ENCODE peak calls at places on chromosome 16, in six cellular contexts. One of them, this sample, is unnamed.

GRCh38 chr16:10181196-10182162 is 749 bp downstream of the GRIN2A start:
- DNase-seq in stimulated activated naive B cell treated with anti-CD40 and anti-IgM and Interleukin-4, amounts not matched to agents 10 μg/mL and 1 μg/mL and 100 μg/mL, for 72 hours: peak
- DNase-seq in cardiac fibroblast: peak
- DNase-seq in esophagus squamous epithelium: no peak
- DNase-seq in renal cortical epithelial cell: peak
- DNase-seq in RWPE1: peak
- DNase-seq in this sample: no peak

GRCh38 chr16:87303431-87303930 is 13.7 kb downstream of the C16orf95 start:
- DNase-seq in stimulated activated naive B cell treated with anti-CD40 and anti-IgM and Interleukin-4, amounts not matched to agents 10 μg/mL and 1 μg/mL and 100 μg/mL, for 72 hours: no peak
- DNase-seq in cardiac fibroblast: peak
- DNase-seq in esophagus squamous epithelium: no peak
- DNase-seq in renal cortical epithelial cell: peak
- DNase-seq in RWPE1: no peak
- DNase-seq in this sample: no peak

GRCh38 chr16:2475413-2476344 is 752 bp downstream of the TBC1D24 start:
- DNase-seq in stimulated activated naive B cell treated with anti-CD40 and anti-IgM and Interleukin-4, amounts not matched to agents 10 μg/mL and 1 μg/mL and 100 μg/mL, for 72 hours: no peak
- DNase-seq in cardiac fibroblast: no peak
- DNase-seq in esophagus squamous epithelium: no peak
- DNase-seq in renal cortical epithelial cell: no peak
- DNase-seq in RWPE1: no peak
- DNase-seq in this sample: no peak

GRCh38 chr16:57446530-57447141 is 549 bp downstream of the CIAPIN1 start:
- DNase-seq in stimulated activated naive B cell treated with anti-CD40 and anti-IgM and Interleukin-4, amounts not matched to agents 10 μg/mL and 1 μg/mL and 100 μg/mL, for 72 hours: peak
- DNase-seq in cardiac fibroblast: peak
- DNase-seq in esophagus squamous epithelium: no peak
- DNase-seq in renal cortical epithelial cell: peak
- DNase-seq in RWPE1: peak
- DNase-seq in this sample: no peak

GRCh38 chr16:84579936-84580335 is 37.9 kb downstream of the COTL1 start:
- DNase-seq in stimulated activated naive B cell treated with anti-CD40 and anti-IgM and Interleukin-4, amounts not matched to agents 10 μg/mL and 1 μg/mL and 100 μg/mL, for 72 hours: no peak
- DNase-seq in cardiac fibroblast: no peak
- DNase-seq in esophagus squamous epithelium: no peak
- DNase-seq in renal cortical epithelial cell: peak
- DNase-seq in RWPE1: no peak
- DNase-seq in this sample: no peak

GRCh38 chr16:46632778-46633733 is 11.9 kb upstream of the SHCBP1 start:
- DNase-seq in stimulated activated naive B cell treated with anti-CD40 and anti-IgM and Interleukin-4, amounts not matched to agents 10 μg/mL and 1 μg/mL and 100 μg/mL, for 72 hours: no peak
- DNase-seq in cardiac fibroblast: no peak
- DNase-seq in esophagus squamous epithelium: no peak
- DNase-seq in renal cortical epithelial cell: no peak
- DNase-seq in RWPE1: no peak
- DNase-seq in this sample: no peak

GRCh38 chr16:56401482-56401881 is 23.9 kb downstream of the AMFR start:
- DNase-seq in stimulated activated naive B cell treated with anti-CD40 and anti-IgM and Interleukin-4, amounts not matched to agents 10 μg/mL and 1 μg/mL and 100 μg/mL, for 72 hours: no peak
- DNase-seq in cardiac fibroblast: no peak
- DNase-seq in esophagus squamous epithelium: no peak
- DNase-seq in renal cortical epithelial cell: no peak
- DNase-seq in RWPE1: no peak
- DNase-seq in this sample: no peak

GRCh38 chr16:27365142-27366089 is 36.6 kb upstream of the IL21R start:
- DNase-seq in stimulated activated naive B cell treated with anti-CD40 and anti-IgM and Interleukin-4, amounts not matched to agents 10 μg/mL and 1 μg/mL and 100 μg/mL, for 72 hours: no peak
- DNase-seq in cardiac fibroblast: peak
- DNase-seq in esophagus squamous epithelium: no peak
- DNase-seq in renal cortical epithelial cell: peak
- DNase-seq in RWPE1: peak
- DNase-seq in this sample: no peak

GRCh38 chr16:1786242-1787055 is 3.7 kb downstream of the NUBP2 start:
- DNase-seq in stimulated activated naive B cell treated with anti-CD40 and anti-IgM and Interleukin-4, amounts not matched to agents 10 μg/mL and 1 μg/mL and 100 μg/mL, for 72 hours: no peak
- DNase-seq in cardiac fibroblast: no peak
- DNase-seq in esophagus squamous epithelium: no peak
- DNase-seq in renal cortical epithelial cell: no peak
- DNase-seq in RWPE1: no peak
- DNase-seq in this sample: no peak

GRCh38 chr16:65178151-65178550 is 56.3 kb upstream of the CDH11 start:
- DNase-seq in stimulated activated naive B cell treated with anti-CD40 and anti-IgM and Interleukin-4, amounts not matched to agents 10 μg/mL and 1 μg/mL and 100 μg/mL, for 72 hours: no peak
- DNase-seq in cardiac fibroblast: peak
- DNase-seq in esophagus squamous epithelium: no peak
- DNase-seq in renal cortical epithelial cell: no peak
- DNase-seq in RWPE1: no peak
- DNase-seq in this sample: no peak

GRCh38 chr16:88309905-88310259 is 72.9 kb upstream of the ZNF469 start:
- DNase-seq in stimulated activated naive B cell treated with anti-CD40 and anti-IgM and Interleukin-4, amounts not matched to agents 10 μg/mL and 1 μg/mL and 100 μg/mL, for 72 hours: no peak
- DNase-seq in cardiac fibroblast: no peak
- DNase-seq in esophagus squamous epithelium: no peak
- DNase-seq in renal cortical epithelial cell: no peak
- DNase-seq in RWPE1: no peak
- DNase-seq in this sample: no peak

GRCh38 chr16:80447263-80447662 is 93.5 kb upstream of the DYNLRB2 start:
- DNase-seq in stimulated activated naive B cell treated with anti-CD40 and anti-IgM and Interleukin-4, amounts not matched to agents 10 μg/mL and 1 μg/mL and 100 μg/mL, for 72 hours: no peak
- DNase-seq in cardiac fibroblast: no peak
- DNase-seq in esophagus squamous epithelium: no peak
- DNase-seq in renal cortical epithelial cell: no peak
- DNase-seq in RWPE1: no peak
- DNase-seq in this sample: no peak

GRCh38 chr16:88076211-88076931 is 125.1 kb downstream of the BANP start:
- DNase-seq in stimulated activated naive B cell treated with anti-CD40 and anti-IgM and Interleukin-4, amounts not matched to agents 10 μg/mL and 1 μg/mL and 100 μg/mL, for 72 hours: no peak
- DNase-seq in cardiac fibroblast: no peak
- DNase-seq in esophagus squamous epithelium: no peak
- DNase-seq in renal cortical epithelial cell: no peak
- DNase-seq in RWPE1: no peak
- DNase-seq in this sample: no peak

GRCh38 chr16:31016018-31016417 is 5.6 kb upstream of the STX1B start:
- DNase-seq in stimulated activated naive B cell treated with anti-CD40 and anti-IgM and Interleukin-4, amounts not matched to agents 10 μg/mL and 1 μg/mL and 100 μg/mL, for 72 hours: no peak
- DNase-seq in cardiac fibroblast: no peak
- DNase-seq in esophagus squamous epithelium: no peak
- DNase-seq in renal cortical epithelial cell: peak
- DNase-seq in RWPE1: no peak
- DNase-seq in this sample: no peak

GRCh38 chr16:54712866-54713265 is 217.8 kb upstream of the IRX5 start:
- DNase-seq in stimulated activated naive B cell treated with anti-CD40 and anti-IgM and Interleukin-4, amounts not matched to agents 10 μg/mL and 1 μg/mL and 100 μg/mL, for 72 hours: no peak
- DNase-seq in cardiac fibroblast: no peak
- DNase-seq in esophagus squamous epithelium: no peak
- DNase-seq in renal cortical epithelial cell: no peak
- DNase-seq in RWPE1: no peak
- DNase-seq in this sample: no peak

GRCh38 chr16:83458612-83459011 is 349.2 kb upstream of the HSBP1 start:
- DNase-seq in stimulated activated naive B cell treated with anti-CD40 and anti-IgM and Interleukin-4, amounts not matched to agents 10 μg/mL and 1 μg/mL and 100 μg/mL, for 72 hours: peak
- DNase-seq in cardiac fibroblast: peak
- DNase-seq in esophagus squamous epithelium: no peak
- DNase-seq in renal cortical epithelial cell: peak
- DNase-seq in RWPE1: no peak
- DNase-seq in this sample: no peak

This sample was measured in T follicular helper cell.